ENCODE peak calls at places on chromosome 15, in six cellular contexts. Y is fibroblast of villous mesenchyme, B is fibroblast of the aortic adventitia, A is esophagus squamous epithelium, F is brain microvascular endothelial cell, E is cardiac fibroblast. L is an unnamed sample.

GRCh38 chr15:57780461-57780860 is 73.9 kb downstream of the POLR2M start:
- DNase-seq in Y (no peak), B (no peak), A (no peak), F (no peak), E (no peak), L (no peak)

GRCh38 chr15:76286231-76286879 is 24.9 kb downstream of the ETFA start:
- DNase-seq in Y (peak), B (peak), A (no peak), F (no peak), E (no peak), L (no peak)

GRCh38 chr15:50249704-50250103 is 15.8 kb downstream of the HDC start:
- DNase-seq in Y (no peak), B (peak), A (no peak), F (no peak), E (no peak), L (no peak)

GRCh38 chr15:46413799-46414198 is 779.0 kb downstream of the SQOR start:
- DNase-seq in Y (peak), B (no peak), A (no peak), F (no peak), E (peak), L (no peak)

GRCh38 chr15:77027111-77027696 is 32.3 kb downstream of the PSTPIP1 start:
- DNase-seq in Y (no peak), B (no peak), A (no peak), F (no peak), E (no peak), L (no peak)

GRCh38 chr15:70853855-70854668 is at the start of gene LARP6:
- DNase-seq in Y (peak), B (peak), A (no peak), F (no peak), E (peak), L (no peak)

GRCh38 chr15:85764649-85765277 is 30.0 kb downstream of the KLHL25 start:
- DNase-seq in Y (no peak), B (peak), A (no peak), F (no peak), E (peak), L (no peak)

GRCh38 chr15:91225728-91226127 is 125.7 kb downstream of the SV2B start:
- DNase-seq in Y (no peak), B (no peak), A (no peak), F (no peak), E (no peak), L (no peak)

GRCh38 chr15:79943820-79944219 is 27.2 kb downstream of the BCL2A1 start:
- DNase-seq in Y (peak), B (peak), A (no peak), F (no peak), E (peak), L (no peak)

GRCh38 chr15:75738647-75739325 is 26.1 kb upstream of the CSPG4 start:
- DNase-seq in Y (peak), B (peak), A (peak), F (peak), E (peak), L (peak)

GRCh38 chr15:58329781-58330467 is 101.9 kb upstream of the LIPC start:
- DNase-seq in Y (peak), B (no peak), A (no peak), F (no peak), E (no peak), L (no peak)

GRCh38 chr15:66151809-66152208 is 101.7 kb downstream of the MEGF11 start:
- DNase-seq in Y (no peak), B (no peak), A (no peak), F (no peak), E (no peak), L (no peak)

GRCh38 chr15:99213187-99213811 is 36.1 kb downstream of the TTC23 start:
- DNase-seq in Y (peak), B (peak), A (no peak), F (peak), E (peak), L (peak)

GRCh38 chr15:41944313-41944940 is 27.9 kb downstream of the EHD4 start:
- DNase-seq in Y (peak), B (peak), A (no peak), F (peak), E (peak), L (peak)

GRCh38 chr15:39397883-39398282 is 183.0 kb upstream of the THBS1 start:
- DNase-seq in Y (no peak), B (no peak), A (no peak), F (no peak), E (no peak), L (no peak)

GRCh38 chr15:88624156-88624970 is 3.2 kb downstream of the AEN start:
- DNase-seq in Y (peak), B (peak), A (no peak), F (no peak), E (peak), L (no peak)

GRCh38 chr15:91936182-91936775 is 82.8 kb downstream of the SLCO3A1 start:
- DNase-seq in Y (peak), B (no peak), A (no peak), F (no peak), E (peak), L (no peak)

GRCh38 chr15:52217186-52217585 is 26.0 kb upstream of the GNB5 start:
- DNase-seq in Y (no peak), B (no peak), A (no peak), F (no peak), E (no peak), L (no peak)

GRCh38 chr15:30041868-30042267 is 40.9 kb upstream of the GOLGA8J start:
- DNase-seq in Y (no peak), B (no peak), A (no peak), F (no peak), E (no peak), L (no peak)

GRCh38 chr15:25790003-25790660 is 73.0 kb downstream of the ATP10A start:
- DNase-seq in Y (peak), B (peak), A (no peak), F (peak), E (peak), L (no peak)

GRCh38 chr15:38362355-38362754 is 91.6 kb upstream of the FAM98B start:
- DNase-seq in Y (no peak), B (no peak), A (no peak), F (no peak), E (no peak), L (no peak)

GRCh38 chr15:31365032-31365654 is 38.5 kb downstream of the KLF13 start:
- DNase-seq in Y (no peak), B (no peak), A (no peak), F (no peak), E (no peak), L (no peak)
- H3K4me3 ChIP-seq in Y (no peak), B (no peak), A (peak), F (no peak), E (no peak), L (no peak)

DNA sequence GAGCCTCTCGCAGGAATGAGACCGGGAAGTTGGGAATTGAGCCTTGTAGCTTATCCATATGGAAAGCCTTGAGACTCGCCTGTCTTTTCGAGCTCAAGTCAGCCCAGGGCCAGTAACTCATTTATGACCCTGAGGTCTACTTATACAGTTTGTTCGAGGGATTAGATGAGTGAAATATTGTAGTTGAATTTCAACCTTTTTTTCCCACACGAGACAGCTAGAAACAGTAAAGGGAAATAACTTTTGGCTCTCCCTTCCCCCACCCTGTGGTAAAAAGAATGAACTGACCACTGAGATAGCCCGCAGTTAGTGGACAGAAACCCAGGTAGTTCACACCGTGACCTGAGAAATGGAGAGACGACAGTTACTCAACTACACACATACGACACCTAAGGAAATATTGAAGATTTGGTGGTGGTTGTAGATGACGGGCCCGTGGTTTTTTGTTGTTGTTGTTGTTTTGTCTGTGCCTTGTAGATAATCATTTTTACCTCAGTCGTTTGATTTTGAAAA is 837 bp downstream of the EIF3J start:
- DNase-seq in Y (peak), B (peak), A (no peak), F (peak), E (peak), L (no peak)
- TF ChIP-seq CTCF in Y (no peak), B (no peak), A (no peak), F (no peak), E (no peak), L (no peak)

GRCh38 chr15:74595271-74595670 is 20.4 kb upstream of the CLK3 start:
- DNase-seq in Y (no peak), B (no peak), A (no peak), F (no peak), E (no peak), L (no peak)

GRCh38 chr15:74594455-74594854 is 21.2 kb upstream of the CLK3 start:
- DNase-seq in Y (no peak), B (no peak), A (no peak), F (no peak), E (no peak), L (no peak)

GRCh38 chr15:74603026-74603788 is 12.4 kb upstream of the CLK3 start:
- DNase-seq in Y (no peak), B (no peak), A (no peak), F (no peak), E (no peak), L (no peak)

GRCh38 chr15:74599156-74599555 is 16.5 kb upstream of the CLK3 start:
- DNase-seq in Y (no peak), B (no peak), A (no peak), F (no peak), E (no peak), L (no peak)

GRCh38 chr15:74598126-74598842 is 17.4 kb upstream of the CLK3 start:
- DNase-seq in Y (peak), B (peak), A (peak), F (peak), E (peak), L (peak)
- H3K4me3 ChIP-seq in Y (peak), B (peak), A (peak), F (peak), E (peak), L (peak)

GRCh38 chr15:33608714-33609113 is 297.9 kb downstream of the RYR3 start:
- DNase-seq in Y (no peak), B (no peak), A (no peak), F (peak), E (no peak), L (no peak)
- TF ChIP-seq CTCF in Y (no peak), B (peak), A (peak), F (peak), E (peak), L (peak)

GRCh38 chr15:74208496-74208895 is 5.9 kb upstream of the STRA6 start:
- DNase-seq in Y (no peak), B (no peak), A (no peak), F (no peak), E (no peak), L (no peak)
- H3K4me3 ChIP-seq in Y (no peak), B (no peak), A (no peak), F (no peak), E (no peak), L (no peak)

DNA sequence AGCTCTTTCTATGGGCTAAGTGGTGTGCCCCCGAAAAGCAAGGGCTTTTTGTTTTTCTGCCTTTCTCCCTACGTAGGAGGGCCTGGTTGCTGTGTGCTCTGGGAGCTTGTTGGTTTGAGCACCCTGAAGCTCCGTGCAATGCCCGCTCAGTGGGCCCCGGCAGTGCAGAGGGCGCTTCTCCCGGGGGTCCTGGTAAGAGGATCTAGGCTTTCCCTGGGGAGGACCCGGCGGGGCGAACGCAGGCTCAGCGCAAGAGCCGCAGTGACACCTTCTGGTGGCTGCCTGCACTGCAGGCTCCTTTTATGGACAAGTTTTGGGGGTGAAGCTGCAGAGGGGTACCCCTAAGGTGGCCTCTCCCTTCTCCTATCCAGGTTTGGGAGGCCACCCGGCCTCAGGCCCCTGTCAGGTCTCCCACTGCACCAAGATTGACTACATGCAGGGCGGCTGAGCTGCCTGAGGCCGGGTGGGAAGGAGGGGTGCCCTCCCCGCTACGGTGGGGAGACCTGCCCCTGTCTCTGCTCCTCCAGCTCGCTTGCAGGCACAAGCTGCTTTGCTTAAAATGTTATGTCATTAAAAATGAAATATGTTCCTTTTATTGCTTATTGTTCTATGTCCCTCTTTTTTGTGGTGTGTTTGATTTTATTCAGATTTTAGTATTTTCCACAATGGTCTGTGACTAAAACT is 387.9 kb downstream of the GABRG3 start:
- DNase-seq in Y (no peak), B (no peak), A (no peak), F (no peak), E (no peak), L (no peak)
- TF ChIP-seq CTCF in Y (peak), B (peak), A (peak), F (peak), E (peak), L (peak)

GRCh38 chr15:22788004-22788403 is 1.6 kb downstream of the NIPA1 start:
- DNase-seq in Y (no peak), B (no peak), A (no peak), F (no peak), E (no peak), L (no peak)
- H3K4me3 ChIP-seq in Y (no peak), B (peak), A (peak), F (no peak), E (no peak), L (no peak)

L was measured in retinal pigment epithelial cell.